ENCODE peak calls at places on chromosome 4, in ten cellular contexts. One of them, this sample, is unnamed. For H3K4me1, the result is how much of the 10 kb centered on the place peaks cover.

GRCh38 chr4:20326460-20326859 is 74.8 kb downstream of the SLIT2 start:
- DNase-seq in right lobe of liver: no peak
- DNase-seq in mucosa of descending colon: no peak
- DNase-seq in IMR-90: no peak
- DNase-seq in body of pancreas: no peak
- DNase-seq in heart right ventricle: no peak
- DNase-seq in pancreas: no peak
- DNase-seq in cardiac muscle cell: no peak
- DNase-seq in PC-3: no peak
- DNase-seq in left lung: no peak
- DNase-seq in this sample: no peak

GRCh38 chr4:160375746-160376452 is 1273.0 kb downstream of the RAPGEF2 start:
- DNase-seq in right lobe of liver: no peak
- DNase-seq in mucosa of descending colon: no peak
- DNase-seq in IMR-90: no peak
- DNase-seq in body of pancreas: peak
- DNase-seq in heart right ventricle: no peak
- DNase-seq in pancreas: no peak
- DNase-seq in cardiac muscle cell: no peak
- DNase-seq in PC-3: peak
- DNase-seq in left lung: no peak
- DNase-seq in this sample: no peak

GRCh38 chr4:22416403-22416802 is 99.5 kb downstream of the ADGRA3 start:
- DNase-seq in right lobe of liver: no peak
- DNase-seq in mucosa of descending colon: no peak
- DNase-seq in IMR-90: peak
- DNase-seq in body of pancreas: no peak
- DNase-seq in heart right ventricle: no peak
- DNase-seq in pancreas: no peak
- DNase-seq in cardiac muscle cell: no peak
- DNase-seq in PC-3: no peak
- DNase-seq in left lung: no peak
- DNase-seq in this sample: no peak

GRCh38 chr4:5215321-5215720 is 164.0 kb downstream of the STK32B start:
- DNase-seq in right lobe of liver: no peak
- DNase-seq in mucosa of descending colon: no peak
- DNase-seq in IMR-90: no peak
- DNase-seq in body of pancreas: no peak
- DNase-seq in heart right ventricle: no peak
- DNase-seq in pancreas: no peak
- DNase-seq in cardiac muscle cell: no peak
- DNase-seq in PC-3: no peak
- DNase-seq in left lung: no peak
- DNase-seq in this sample: no peak

GRCh38 chr4:122669911-122670738 is 49.3 kb upstream of the IL21 start:
- DNase-seq in right lobe of liver: no peak
- DNase-seq in mucosa of descending colon: no peak
- DNase-seq in IMR-90: no peak
- DNase-seq in body of pancreas: no peak
- DNase-seq in heart right ventricle: no peak
- DNase-seq in pancreas: peak
- DNase-seq in cardiac muscle cell: no peak
- DNase-seq in PC-3: no peak
- DNase-seq in left lung: no peak
- DNase-seq in this sample: no peak

GRCh38 chr4:47499705-47500104 is 14.6 kb downstream of the ATP10D start:
- DNase-seq in right lobe of liver: no peak
- DNase-seq in mucosa of descending colon: no peak
- DNase-seq in IMR-90: peak
- DNase-seq in body of pancreas: no peak
- DNase-seq in heart right ventricle: no peak
- DNase-seq in pancreas: no peak
- DNase-seq in cardiac muscle cell: no peak
- DNase-seq in PC-3: no peak
- DNase-seq in left lung: no peak
- DNase-seq in this sample: no peak

GRCh38 chr4:57110635-57111546 is 706 bp upstream of the IGFBP7 start:
- DNase-seq in right lobe of liver: no peak
- DNase-seq in mucosa of descending colon: no peak
- DNase-seq in IMR-90: peak
- DNase-seq in body of pancreas: peak
- DNase-seq in heart right ventricle: peak
- DNase-seq in pancreas: no peak
- DNase-seq in cardiac muscle cell: peak
- DNase-seq in PC-3: no peak
- DNase-seq in left lung: peak
- DNase-seq in this sample: peak

GRCh38 chr4:86921608-86922252 is 13.1 kb upstream of the AFF1 start:
- DNase-seq in right lobe of liver: no peak
- DNase-seq in mucosa of descending colon: no peak
- DNase-seq in IMR-90: no peak
- DNase-seq in body of pancreas: no peak
- DNase-seq in heart right ventricle: no peak
- DNase-seq in pancreas: no peak
- DNase-seq in cardiac muscle cell: no peak
- DNase-seq in PC-3: no peak
- DNase-seq in left lung: no peak
- DNase-seq in this sample: no peak

GRCh38 chr4:119585771-119586170 is 42.8 kb downstream of the PDE5A start:
- DNase-seq in right lobe of liver: no peak
- DNase-seq in mucosa of descending colon: no peak
- DNase-seq in IMR-90: peak
- DNase-seq in body of pancreas: no peak
- DNase-seq in heart right ventricle: no peak
- DNase-seq in pancreas: no peak
- DNase-seq in cardiac muscle cell: no peak
- DNase-seq in PC-3: peak
- DNase-seq in left lung: no peak
- DNase-seq in this sample: no peak

GRCh38 chr4:1898007-1898406 is 26.8 kb downstream of the NSD2 start:
- DNase-seq in right lobe of liver: no peak
- DNase-seq in mucosa of descending colon: no peak
- DNase-seq in IMR-90: no peak
- DNase-seq in body of pancreas: no peak
- DNase-seq in heart right ventricle: no peak
- DNase-seq in pancreas: peak
- DNase-seq in cardiac muscle cell: no peak
- DNase-seq in PC-3: no peak
- DNase-seq in left lung: no peak
- DNase-seq in this sample: no peak

GRCh38 chr4:23084559-23085248 is 392.0 kb downstream of the GBA3 start:
- DNase-seq in right lobe of liver: no peak
- DNase-seq in mucosa of descending colon: no peak
- DNase-seq in IMR-90: no peak
- DNase-seq in body of pancreas: no peak
- DNase-seq in heart right ventricle: no peak
- DNase-seq in pancreas: no peak
- DNase-seq in cardiac muscle cell: no peak
- DNase-seq in PC-3: peak
- DNase-seq in left lung: no peak
- DNase-seq in this sample: no peak

GRCh38 chr4:23161787-23162186 is 469.1 kb downstream of the GBA3 start:
- DNase-seq in right lobe of liver: no peak
- DNase-seq in mucosa of descending colon: no peak
- DNase-seq in IMR-90: no peak
- DNase-seq in body of pancreas: no peak
- DNase-seq in heart right ventricle: no peak
- DNase-seq in pancreas: no peak
- DNase-seq in cardiac muscle cell: no peak
- DNase-seq in PC-3: no peak
- DNase-seq in left lung: no peak
- DNase-seq in this sample: no peak

GRCh38 chr4:60746172-60746571 is 454.0 kb upstream of the ADGRL3 start:
- DNase-seq in right lobe of liver: no peak
- DNase-seq in mucosa of descending colon: no peak
- DNase-seq in IMR-90: no peak
- DNase-seq in body of pancreas: no peak
- DNase-seq in heart right ventricle: no peak
- DNase-seq in pancreas: no peak
- DNase-seq in cardiac muscle cell: no peak
- DNase-seq in PC-3: no peak
- DNase-seq in left lung: no peak
- DNase-seq in this sample: no peak

GRCh38 chr4:85952982-85953650 is 406.7 kb downstream of the MAPK10 start:
- DNase-seq in right lobe of liver: no peak
- DNase-seq in mucosa of descending colon: no peak
- DNase-seq in IMR-90: no peak
- DNase-seq in body of pancreas: no peak
- DNase-seq in heart right ventricle: no peak
- DNase-seq in pancreas: no peak
- DNase-seq in cardiac muscle cell: no peak
- DNase-seq in PC-3: no peak
- DNase-seq in left lung: no peak
- DNase-seq in this sample: no peak

GRCh38 chr4:104860227-104861123 is 286.2 kb upstream of the TET2 start:
- DNase-seq in right lobe of liver: no peak
- DNase-seq in mucosa of descending colon: no peak
- DNase-seq in IMR-90: peak
- DNase-seq in body of pancreas: peak
- DNase-seq in heart right ventricle: no peak
- DNase-seq in pancreas: no peak
- DNase-seq in cardiac muscle cell: peak
- DNase-seq in PC-3: peak
- DNase-seq in left lung: no peak
- DNase-seq in this sample: peak

GRCh38 chr4:165537028-165537648 is 158.3 kb downstream of the CPE start:
- DNase-seq in right lobe of liver: no peak
- DNase-seq in mucosa of descending colon: no peak
- DNase-seq in IMR-90: peak
- DNase-seq in body of pancreas: peak
- DNase-seq in heart right ventricle: no peak
- DNase-seq in pancreas: no peak
- DNase-seq in cardiac muscle cell: peak
- DNase-seq in PC-3: peak
- DNase-seq in left lung: no peak
- DNase-seq in this sample: peak

GRCh38 chr4:124177647-124178425 is 534.7 kb downstream of the ANKRD50 start:
- DNase-seq in right lobe of liver: no peak
- DNase-seq in mucosa of descending colon: no peak
- DNase-seq in IMR-90: peak
- DNase-seq in body of pancreas: no peak
- DNase-seq in heart right ventricle: no peak
- DNase-seq in pancreas: no peak
- DNase-seq in cardiac muscle cell: no peak
- DNase-seq in PC-3: peak
- DNase-seq in left lung: no peak
- DNase-seq in this sample: no peak

GRCh38 chr4:10123227-10124101 is 6.9 kb upstream of the WDR1 start:
- DNase-seq in right lobe of liver: no peak
- DNase-seq in mucosa of descending colon: no peak
- DNase-seq in IMR-90: peak
- DNase-seq in body of pancreas: no peak
- DNase-seq in heart right ventricle: no peak
- DNase-seq in pancreas: no peak
- DNase-seq in cardiac muscle cell: no peak
- DNase-seq in PC-3: no peak
- DNase-seq in left lung: no peak
- DNase-seq in this sample: no peak

DNA sequence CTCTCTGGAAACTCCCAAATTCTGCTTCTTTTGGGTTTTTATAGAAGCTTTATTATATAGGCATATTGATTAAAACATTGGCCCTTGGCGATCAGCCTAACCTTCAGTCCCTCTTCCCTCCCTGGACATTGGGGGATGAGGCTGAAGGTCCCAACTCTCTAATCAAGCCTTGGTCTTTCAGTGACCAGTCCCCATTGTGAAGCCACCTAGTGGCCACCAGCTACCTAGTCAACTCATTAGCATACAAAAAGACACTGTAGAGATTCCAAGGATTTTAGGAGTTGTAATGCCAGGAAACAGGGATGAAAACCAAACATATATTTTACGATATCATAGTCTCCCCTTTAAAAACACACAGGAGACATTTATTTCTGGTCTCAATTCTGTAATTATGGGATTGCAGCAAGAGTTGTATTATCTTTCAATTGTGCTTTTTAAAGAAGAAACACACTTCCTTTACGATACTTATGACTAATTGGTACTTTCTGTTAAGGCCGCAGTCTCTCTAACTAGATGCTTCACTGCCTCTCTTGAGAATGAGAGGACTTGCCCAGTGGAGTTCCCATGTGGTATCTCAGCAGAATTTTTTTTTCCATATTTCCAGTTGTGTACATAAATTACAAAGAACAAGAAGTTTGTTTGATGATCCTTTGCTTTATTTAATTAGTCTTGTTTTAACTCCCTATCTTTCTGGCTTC is 58.2 kb downstream of the WDR17 start:
- DNase-seq in right lobe of liver: no peak
- DNase-seq in mucosa of descending colon: no peak
- DNase-seq in IMR-90: no peak
- DNase-seq in body of pancreas: peak
- DNase-seq in heart right ventricle: no peak
- DNase-seq in pancreas: no peak
- DNase-seq in cardiac muscle cell: peak
- DNase-seq in PC-3: peak
- DNase-seq in left lung: no peak
- DNase-seq in this sample: no peak
- TF ChIP-seq CTCF in right lobe of liver: peak
- TF ChIP-seq CTCF in mucosa of descending colon: no peak
- TF ChIP-seq CTCF in IMR-90: peak
- TF ChIP-seq CTCF in body of pancreas: peak
- TF ChIP-seq CTCF in heart right ventricle: peak
- TF ChIP-seq CTCF in pancreas: peak
- TF ChIP-seq CTCF in cardiac muscle cell: peak
- TF ChIP-seq CTCF in PC-3: peak
- TF ChIP-seq CTCF in left lung: peak
- TF ChIP-seq CTCF in this sample: peak

GRCh38 chr4:184462724-184463123 is 11.6 kb downstream of the IRF2 start:
- DNase-seq in right lobe of liver: no peak
- DNase-seq in mucosa of descending colon: no peak
- DNase-seq in IMR-90: no peak
- DNase-seq in body of pancreas: no peak
- DNase-seq in heart right ventricle: no peak
- DNase-seq in pancreas: no peak
- DNase-seq in cardiac muscle cell: no peak
- DNase-seq in PC-3: no peak
- DNase-seq in left lung: no peak
- DNase-seq in this sample: no peak
- H3K4me1 ChIP-seq in right lobe of liver: under half
- H3K4me1 ChIP-seq in mucosa of descending colon: under half
- H3K4me1 ChIP-seq in IMR-90: under half
- H3K4me1 ChIP-seq in body of pancreas: under half
- H3K4me1 ChIP-seq in heart right ventricle: half or more
- H3K4me1 ChIP-seq in pancreas: under half
- H3K4me1 ChIP-seq in cardiac muscle cell: under half
- H3K4me1 ChIP-seq in PC-3: under half
- H3K4me1 ChIP-seq in left lung: half or more
- H3K4me1 ChIP-seq in this sample: under half

GRCh38 chr4:139553751-139554670 is 2.0 kb downstream of the SETD7 start:
- DNase-seq in right lobe of liver: no peak
- DNase-seq in mucosa of descending colon: no peak
- DNase-seq in IMR-90: no peak
- DNase-seq in body of pancreas: no peak
- DNase-seq in heart right ventricle: no peak
- DNase-seq in pancreas: no peak
- DNase-seq in cardiac muscle cell: no peak
- DNase-seq in PC-3: no peak
- DNase-seq in left lung: no peak
- DNase-seq in this sample: no peak
- H3K4me3 ChIP-seq in right lobe of liver: no peak
- H3K4me3 ChIP-seq in mucosa of descending colon: no peak
- H3K4me3 ChIP-seq in IMR-90: peak
- H3K4me3 ChIP-seq in body of pancreas: no peak
- H3K4me3 ChIP-seq in heart right ventricle: peak
- H3K4me3 ChIP-seq in pancreas: peak
- H3K4me3 ChIP-seq in cardiac muscle cell: peak
- H3K4me3 ChIP-seq in PC-3: peak
- H3K4me3 ChIP-seq in left lung: peak
- H3K4me3 ChIP-seq in this sample: peak

GRCh38 chr4:186719925-186720694 is 3.5 kb downstream of the FAT1 start:
- DNase-seq in right lobe of liver: no peak
- DNase-seq in mucosa of descending colon: no peak
- DNase-seq in IMR-90: no peak
- DNase-seq in body of pancreas: no peak
- DNase-seq in heart right ventricle: no peak
- DNase-seq in pancreas: no peak
- DNase-seq in cardiac muscle cell: peak
- DNase-seq in PC-3: peak
- DNase-seq in left lung: no peak
- DNase-seq in this sample: no peak
- TF ChIP-seq CTCF in right lobe of liver: peak
- TF ChIP-seq CTCF in mucosa of descending colon: no peak
- TF ChIP-seq CTCF in IMR-90: peak
- TF ChIP-seq CTCF in body of pancreas: no peak
- TF ChIP-seq CTCF in heart right ventricle: peak
- TF ChIP-seq CTCF in pancreas: no peak
- TF ChIP-seq CTCF in cardiac muscle cell: peak
- TF ChIP-seq CTCF in PC-3: peak
- TF ChIP-seq CTCF in left lung: no peak
- TF ChIP-seq CTCF in this sample: no peak

This sample was measured in prostate gland.